ENCODE peak calls at places on chromosomes 6 and 20, in six cellular contexts. I, F, Z, U, P and R are unnamed samples.
A peak's percentile ranks its signal among the peaks of the same experiment; 100 is the strongest.

GRCh38 chr20:54112221-54112884 is 42.0 kb upstream of the BCAS1 start:
- DNase-seq in F (no peak), I (no peak), U (no peak), Z (no peak), P (no peak), R (peak; percentile 18)

GRCh38 chr6:136123464-136123863 is 126.6 kb downstream of the MTFR2 start:
- DNase-seq in U (no peak), I (no peak), F (no peak), Z (no peak), P (peak; percentile 40), R (no peak)

GRCh38 chr20:58661298-58662141 is 10.4 kb downstream of the STX16 start:
- DNase-seq in P (no peak), U (no peak), I (no peak), F (no peak), Z (no peak), R (no peak)

GRCh38 chr20:56573989-56574388 is 40.9 kb downstream of the FAM209B start:
- DNase-seq in P (no peak), I (no peak), U (no peak), F (no peak), Z (no peak), R (no peak)

GRCh38 chr6:106197441-106197840 is 111.3 kb downstream of the PRDM1 start:
- DNase-seq in U (no peak), Z (no peak), F (no peak), P (no peak), I (no peak), R (no peak)

GRCh38 chr20:62461157-62461556 is 14.6 kb downstream of the GATA5 start:
- DNase-seq in P (no peak), F (no peak), U (no peak), I (no peak), Z (no peak), R (no peak)

GRCh38 chr6:25670793-25671513 is 18.9 kb downstream of the SCGN start:
- DNase-seq in F (no peak), P (no peak), I (no peak), U (no peak), Z (no peak), R (no peak)

GRCh38 chr6:125598422-125598821 is 151.0 kb upstream of the HEY2 start:
- DNase-seq in F (peak; percentile 84), Z (peak; percentile 61), P (peak; percentile 36), I (no peak), U (no peak), R (peak; percentile 15)

GRCh38 chr6:43317968-43318367 is 9.3 kb upstream of the CRIP3 start:
- DNase-seq in U (no peak), I (no peak), Z (no peak), F (no peak), P (no peak), R (no peak)

GRCh38 chr6:125749864-125750691 is 646 bp downstream of the HEY2 start:
- DNase-seq in F (peak; percentile 58), Z (no peak), P (no peak), I (peak; percentile 35), U (peak; percentile 1), R (no peak)

GRCh38 chr6:18276610-18277009 is 12.3 kb upstream of the DEK start:
- DNase-seq in I (no peak), P (no peak), Z (no peak), U (peak; percentile 66), F (no peak), R (no peak)

GRCh38 chr20:24634855-24635254 is 165.4 kb downstream of the SYNDIG1 start:
- DNase-seq in I (no peak), F (no peak), Z (peak; percentile 44), U (no peak), P (peak; percentile 93), R (no peak)

GRCh38 chr6:135030056-135030473 is 24.6 kb downstream of the HBS1L start:
- DNase-seq in Z (no peak), I (no peak), U (no peak), P (no peak), F (no peak), R (no peak)

GRCh38 chr20:13546497-13547131 is 92.1 kb downstream of the TASP1 start:
- DNase-seq in F (peak; percentile 77), I (peak; percentile 85), U (peak; percentile 69), P (peak; percentile 60), Z (peak; percentile 79), R (peak; percentile 69)

GRCh38 chr20:33561981-33562601 is 72.2 kb downstream of the CBFA2T2 start:
- DNase-seq in I (no peak), U (peak; percentile 95), P (peak; percentile 89), Z (peak; percentile 78), F (no peak), R (peak; percentile 90)

GRCh38 chr6:144519429-144519828 is 234.3 kb downstream of the UTRN start:
- DNase-seq in Z (no peak), I (no peak), P (no peak), F (no peak), U (no peak), R (no peak)

GRCh38 chr6:32842690-32843089 is 1.2 kb downstream of the PSMB8 start:
- DNase-seq in P (no peak), I (no peak), Z (no peak), F (no peak), U (no peak), R (no peak)

GRCh38 chr20:609371-609964 is 641 bp downstream of the TCF15 start:
- DNase-seq in U (no peak), Z (no peak), P (no peak), F (no peak), I (no peak), R (no peak)

GRCh38 chr6:14276066-14276465 is 158.5 kb downstream of the CD83 start:
- DNase-seq in Z (no peak), P (no peak), F (no peak), I (no peak), U (no peak), R (no peak)

GRCh38 chr20:34862724-34863123 is 9.9 kb downstream of the GGT7 start:
- DNase-seq in F (no peak), Z (no peak), I (no peak), U (no peak), P (no peak), R (no peak)

GRCh38 chr6:156449128-156449527 is 328.1 kb upstream of the ARID1B start:
- DNase-seq in F (no peak), P (no peak), U (no peak), Z (no peak), I (no peak), R (peak; percentile 51)

GRCh38 chr20:54555150-54555549 is 79.8 kb downstream of the DOK5 start:
- DNase-seq in Z (no peak), U (no peak), F (no peak), I (no peak), P (no peak), R (no peak)

GRCh38 chr20:40525356-40525755 is 163.7 kb downstream of the MAFB start:
- DNase-seq in I (no peak), P (no peak), U (no peak), Z (no peak), F (no peak), R (no peak)

GRCh38 chr6:82959385-82959941 is 106.2 kb downstream of the UBE3D start:
- DNase-seq in P (peak; percentile 55), U (no peak), F (no peak), Z (no peak), I (no peak), R (no peak)

GRCh38 chr6:85472744-85473143 is 22.9 kb downstream of the NT5E start:
- DNase-seq in I (no peak), F (no peak), P (no peak), Z (no peak), U (no peak), R (no peak)

GRCh38 chr20:15831201-15831600 is 742.0 kb downstream of the KIF16B start:
- DNase-seq in P (no peak), Z (no peak), U (no peak), F (no peak), I (no peak), R (no peak)

GRCh38 chr6:105042648-105043047 is 85.7 kb downstream of the LIN28B start:
- DNase-seq in Z (no peak), P (no peak), F (no peak), U (no peak), I (no peak), R (no peak)

GRCh38 chr6:102309700-102310099 is 916.2 kb downstream of the GRIK2 start:
- DNase-seq in Z (no peak), P (no peak), I (no peak), F (no peak), U (no peak), R (no peak)

GRCh38 chr6:6851059-6851658 is 256.6 kb upstream of the RREB1 start:
- DNase-seq in I (no peak), F (peak; percentile 16), P (peak; percentile 43), U (no peak), Z (peak; percentile 41), R (peak; percentile 77)